ENCODE peak calls at places on chromosomes 4 and X, in ten cellular contexts. X, L, T, S, M, R, I, G, O and Y are unnamed samples.

GRCh38 chr4:56048621-56049427 is 100.1 kb downstream of the CEP135 start:
- DNase-seq in X (peak; percentile 27), L (peak; percentile 39), T (peak; percentile 80), S (peak; percentile 64), M (peak; percentile 85), R (no peak), I (no peak), G (no peak), O (peak; percentile 81), Y (peak; percentile 57)

GRCh38 chr4:138952405-138952804 is 63.2 kb upstream of the NOCT start:
- DNase-seq in X (no peak), L (peak; percentile 23), T (no peak), S (no peak), M (no peak), R (no peak), I (no peak), G (no peak), O (no peak), Y (no peak)

GRCh38 chr4:8868321-8869001 is 3.2 kb downstream of the HMX1 start:
- DNase-seq in X (no peak), L (no peak), T (peak; percentile 24), S (no peak), M (no peak), R (no peak), I (no peak), G (no peak), O (no peak), Y (no peak)

GRCh38 chr4:118849867-118850812 is 14.2 kb upstream of the SEC24D start:
- DNase-seq in X (no peak), L (peak; percentile 14), T (peak; percentile 91), S (no peak), M (no peak), R (no peak), I (no peak), G (no peak), O (no peak), Y (no peak)

GRCh38 chr4:89797117-89797516 is 39.8 kb downstream of the SNCA start:
- DNase-seq in X (no peak), L (peak; percentile 34), T (no peak), S (peak; percentile 2), M (no peak), R (no peak), I (no peak), G (no peak), O (no peak), Y (no peak)

GRCh38 chrX:24149346-24150050 is at the start of gene ZFX:
- DNase-seq in X (peak; percentile 70), L (peak; percentile 63), T (no peak), S (peak; percentile 82), M (peak; percentile 90), R (peak; percentile 88), I (peak; percentile 37), G (peak; percentile 14), O (peak; percentile 73), Y (peak; percentile 82)

GRCh38 chr4:57442834-57443291 is 332.7 kb upstream of the IGFBP7 start:
- DNase-seq in X (peak; percentile 38), L (peak; percentile 13), T (peak; percentile 83), S (no peak), M (no peak), R (no peak), I (peak; percentile 28), G (no peak), O (peak; percentile 66), Y (no peak)

GRCh38 chr4:149161247-149161646 is 654.4 kb downstream of the IQCM start:
- DNase-seq in X (no peak), L (peak; percentile 68), T (no peak), S (peak; percentile 23), M (no peak), R (no peak), I (no peak), G (no peak), O (no peak), Y (no peak)

GRCh38 chrX:79366888-79367749 is at the start of gene ITM2A:
- DNase-seq in X (peak; percentile 32), L (no peak), T (peak; percentile 55), S (peak; percentile 79), M (peak; percentile 53), R (peak; percentile 67), I (peak; percentile 27), G (peak; percentile 12), O (no peak), Y (peak; percentile 77)

GRCh38 chr4:104395219-104395618 is 99.5 kb downstream of the CXXC4 start:
- DNase-seq in X (no peak), L (no peak), T (peak; percentile 6), S (peak; percentile 26), M (no peak), R (peak; percentile 41), I (no peak), G (no peak), O (no peak), Y (no peak)

GRCh38 chr4:56575820-56576429 is 70.3 kb downstream of the ARL9 start:
- DNase-seq in X (no peak), L (peak; percentile 63), T (peak; percentile 41), S (no peak), M (no peak), R (no peak), I (no peak), G (no peak), O (no peak), Y (no peak)

GRCh38 chrX:71873459-71873833 is 37.2 kb upstream of the NHSL2 start:
- DNase-seq in X (no peak), L (no peak), T (no peak), S (no peak), M (no peak), R (no peak), I (no peak), G (no peak), O (no peak), Y (no peak)

GRCh38 chrX:85569096-85569495 is 189.6 kb upstream of the POF1B start:
- DNase-seq in X (no peak), L (no peak), T (peak; percentile 15), S (no peak), M (no peak), R (no peak), I (no peak), G (no peak), O (no peak), Y (no peak)

GRCh38 chrX:111823068-111823467 is 52.9 kb upstream of the TRPC5OS start:
- DNase-seq in X (no peak), L (peak; percentile 25), T (peak; percentile 78), S (peak; percentile 33), M (no peak), R (no peak), I (no peak), G (no peak), O (peak; percentile 77), Y (no peak)

GRCh38 chr4:87152310-87153061 is 67.9 kb downstream of the KLHL8 start:
- DNase-seq in X (no peak), L (no peak), T (peak; percentile 31), S (peak; percentile 25), M (no peak), R (no peak), I (no peak), G (no peak), O (no peak), Y (no peak)

GRCh38 chrX:54043696-54044125 is 562 bp downstream of the PHF8 start:
- DNase-seq in X (peak; percentile 38), L (peak; percentile 10), T (peak; percentile 49), S (no peak), M (no peak), R (no peak), I (peak; percentile 22), G (no peak), O (peak; percentile 29), Y (no peak)

GRCh38 chrX:44400588-44400987 is 57.1 kb upstream of the EFHC2 start:
- DNase-seq in X (no peak), L (peak; percentile 96), T (no peak), S (peak; percentile 68), M (no peak), R (no peak), I (no peak), G (no peak), O (no peak), Y (no peak)

GRCh38 chrX:145919400-145919799 is 101.8 kb downstream of the SLITRK2 start:
- DNase-seq in X (no peak), L (no peak), T (no peak), S (no peak), M (no peak), R (no peak), I (no peak), G (no peak), O (no peak), Y (no peak)

GRCh38 chr4:160319221-160319867 is 1216.5 kb downstream of the RAPGEF2 start:
- DNase-seq in X (no peak), L (no peak), T (no peak), S (peak; percentile 26), M (no peak), R (no peak), I (no peak), G (no peak), O (no peak), Y (no peak)

DNA sequence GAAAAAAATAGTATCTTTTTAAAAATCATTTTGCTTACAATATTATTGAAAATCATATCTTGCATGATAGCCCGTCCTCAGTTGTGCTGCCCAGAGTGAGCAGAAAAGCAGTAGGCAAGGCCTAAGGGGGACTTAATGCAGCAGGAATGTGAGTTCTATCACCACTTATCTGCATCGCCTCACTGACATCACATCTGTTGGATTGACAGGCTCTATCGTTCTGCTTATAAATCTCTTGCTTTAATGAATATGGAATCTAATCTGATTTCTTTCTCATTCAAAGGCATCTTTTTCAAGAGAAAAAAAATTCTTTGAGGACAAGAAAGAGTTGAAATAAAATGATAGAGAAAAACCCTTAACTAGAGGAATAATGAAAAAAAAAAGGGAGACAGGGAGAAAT is 249.9 kb downstream of the PAPSS1 start:
- DNase-seq in X (no peak), L (no peak), T (no peak), S (no peak), M (no peak), R (no peak), I (no peak), G (no peak), O (no peak), Y (no peak)
- H3K27ac ChIP-seq in X (no peak overlapping the region), L (no peak overlapping the region), T (no peak overlapping the region), S (no peak overlapping the region), M (no peak overlapping the region), R (no peak overlapping the region), I (no peak overlapping the region), G (no peak overlapping the region), O (no peak overlapping the region), Y (no peak overlapping the region)

GRCh38 chrX:46755656-46756055 is 3.3 kb downstream of the SLC9A7 start:
- DNase-seq in X (no peak), L (no peak), T (no peak), S (no peak), M (no peak), R (no peak), I (no peak), G (no peak), O (no peak), Y (no peak)
- H3K4me3 ChIP-seq in X (no peak overlapping the region), L (no peak overlapping the region), T (no peak overlapping the region), S (no peak overlapping the region), M (no peak overlapping the region), R (no peak overlapping the region), I (no peak overlapping the region), G (no peak overlapping the region), O (no peak overlapping the region), Y (no peak overlapping the region)

GRCh38 chrX:77785400-77785745 is 643 bp downstream of the ATRX start:
- DNase-seq in X (no peak), L (peak; percentile 8), T (peak; percentile 35), S (peak; percentile 24), M (no peak), R (no peak), I (no peak), G (no peak), O (peak; percentile 12), Y (no peak)
- H3K27ac ChIP-seq in X (peak overlapping the region; percentile 90), L (peak overlapping the region; percentile 95), T (peak overlapping the region; percentile 63), S (no peak overlapping the region), M (peak overlapping the region; percentile 90), R (peak overlapping the region; percentile 87), I (peak overlapping the region; percentile 81), G (peak overlapping the region; percentile 93), O (peak overlapping the region; percentile 98), Y (peak overlapping the region; percentile 92)

GRCh38 chr4:131288441-131288840 is 1860.7 kb upstream of the PCDH10 start:
- DNase-seq in X (no peak), L (no peak), T (peak; percentile 10), S (no peak), M (no peak), R (no peak), I (no peak), G (no peak), O (no peak), Y (no peak)
- H3K4me3 ChIP-seq in X (no peak overlapping the region), L (no peak overlapping the region), T (no peak overlapping the region), S (no peak overlapping the region), M (no peak overlapping the region), R (no peak overlapping the region), I (no peak overlapping the region), G (no peak overlapping the region), O (no peak overlapping the region), Y (no peak overlapping the region)